ENCODE peak calls at places on chromosome X, in eight cellular contexts. One of them, this sample, is unnamed.

GRCh38 chrX:153781428-153782047 is 697 bp downstream of the SRPK3 start:
- DNase-seq in coronary artery: no peak
- DNase-seq in left lung: no peak
- DNase-seq in heart right ventricle: no peak
- DNase-seq in uterus: no peak
- DNase-seq in heart left ventricle: no peak
- DNase-seq in left ventricle myocardium inferior: peak
- DNase-seq in upper lobe of right lung: no peak
- DNase-seq in this sample: no peak

GRCh38 chrX:47232803-47233332 is at the start of gene USP11:
- DNase-seq in coronary artery: peak
- DNase-seq in left lung: no peak
- DNase-seq in heart right ventricle: peak
- DNase-seq in uterus: peak
- DNase-seq in heart left ventricle: peak
- DNase-seq in left ventricle myocardium inferior: no peak
- DNase-seq in upper lobe of right lung: peak
- DNase-seq in this sample: peak

GRCh38 chrX:64447207-64447606 is 52.0 kb upstream of the MTMR8 start:
- DNase-seq in coronary artery: no peak
- DNase-seq in left lung: no peak
- DNase-seq in heart right ventricle: no peak
- DNase-seq in uterus: no peak
- DNase-seq in heart left ventricle: no peak
- DNase-seq in left ventricle myocardium inferior: no peak
- DNase-seq in upper lobe of right lung: no peak
- DNase-seq in this sample: no peak

GRCh38 chrX:108722561-108722960 is 13.8 kb downstream of the IRS4 start:
- DNase-seq in coronary artery: no peak
- DNase-seq in left lung: no peak
- DNase-seq in heart right ventricle: no peak
- DNase-seq in uterus: no peak
- DNase-seq in heart left ventricle: no peak
- DNase-seq in left ventricle myocardium inferior: no peak
- DNase-seq in upper lobe of right lung: no peak
- DNase-seq in this sample: no peak

GRCh38 chrX:133185938-133186337 is 32.2 kb downstream of the TFDP3 start:
- DNase-seq in coronary artery: no peak
- DNase-seq in left lung: no peak
- DNase-seq in heart right ventricle: no peak
- DNase-seq in uterus: no peak
- DNase-seq in heart left ventricle: no peak
- DNase-seq in left ventricle myocardium inferior: no peak
- DNase-seq in upper lobe of right lung: no peak
- DNase-seq in this sample: no peak

GRCh38 chrX:82237328-82237727 is 1035.4 kb downstream of the SH3BGRL start:
- DNase-seq in coronary artery: no peak
- DNase-seq in left lung: no peak
- DNase-seq in heart right ventricle: no peak
- DNase-seq in uterus: no peak
- DNase-seq in heart left ventricle: no peak
- DNase-seq in left ventricle myocardium inferior: no peak
- DNase-seq in upper lobe of right lung: no peak
- DNase-seq in this sample: no peak

GRCh38 chrX:40772290-40772689 is 36.9 kb upstream of the MED14 start:
- DNase-seq in coronary artery: no peak
- DNase-seq in left lung: no peak
- DNase-seq in heart right ventricle: no peak
- DNase-seq in uterus: no peak
- DNase-seq in heart left ventricle: no peak
- DNase-seq in left ventricle myocardium inferior: no peak
- DNase-seq in upper lobe of right lung: no peak
- DNase-seq in this sample: no peak

GRCh38 chrX:132171478-132171877 is 43.7 kb upstream of the FRMD7 start:
- DNase-seq in coronary artery: no peak
- DNase-seq in left lung: no peak
- DNase-seq in heart right ventricle: no peak
- DNase-seq in uterus: no peak
- DNase-seq in heart left ventricle: no peak
- DNase-seq in left ventricle myocardium inferior: no peak
- DNase-seq in upper lobe of right lung: no peak
- DNase-seq in this sample: no peak

GRCh38 chrX:144715356-144715755 is 531.9 kb upstream of the SPANXN1 start:
- DNase-seq in coronary artery: no peak
- DNase-seq in left lung: no peak
- DNase-seq in heart right ventricle: no peak
- DNase-seq in uterus: no peak
- DNase-seq in heart left ventricle: no peak
- DNase-seq in left ventricle myocardium inferior: no peak
- DNase-seq in upper lobe of right lung: no peak
- DNase-seq in this sample: no peak

GRCh38 chrX:48971325-48972213 is at the start of gene KCND1:
- DNase-seq in coronary artery: no peak
- DNase-seq in left lung: no peak
- DNase-seq in heart right ventricle: peak
- DNase-seq in uterus: peak
- DNase-seq in heart left ventricle: no peak
- DNase-seq in left ventricle myocardium inferior: peak
- DNase-seq in upper lobe of right lung: no peak
- DNase-seq in this sample: peak

GRCh38 chrX:103722505-103722904 is 11.8 kb downstream of the TMEM31 start:
- DNase-seq in coronary artery: no peak
- DNase-seq in left lung: no peak
- DNase-seq in heart right ventricle: no peak
- DNase-seq in uterus: peak
- DNase-seq in heart left ventricle: no peak
- DNase-seq in left ventricle myocardium inferior: peak
- DNase-seq in upper lobe of right lung: no peak
- DNase-seq in this sample: no peak

GRCh38 chrX:45524296-45524695 is 323.6 kb upstream of the DIPK2B start:
- DNase-seq in coronary artery: no peak
- DNase-seq in left lung: no peak
- DNase-seq in heart right ventricle: no peak
- DNase-seq in uterus: no peak
- DNase-seq in heart left ventricle: no peak
- DNase-seq in left ventricle myocardium inferior: no peak
- DNase-seq in upper lobe of right lung: no peak
- DNase-seq in this sample: no peak

GRCh38 chrX:130163350-130163851 is 2.2 kb downstream of the AIFM1 start:
- DNase-seq in coronary artery: no peak
- DNase-seq in left lung: no peak
- DNase-seq in heart right ventricle: no peak
- DNase-seq in uterus: no peak
- DNase-seq in heart left ventricle: no peak
- DNase-seq in left ventricle myocardium inferior: no peak
- DNase-seq in upper lobe of right lung: no peak
- DNase-seq in this sample: no peak

GRCh38 chrX:2577844-2578444 is 77.2 kb upstream of the DHRSX start:
- DNase-seq in coronary artery: no peak
- DNase-seq in left lung: no peak
- DNase-seq in heart right ventricle: no peak
- DNase-seq in uterus: no peak
- DNase-seq in heart left ventricle: no peak
- DNase-seq in left ventricle myocardium inferior: no peak
- DNase-seq in upper lobe of right lung: no peak
- DNase-seq in this sample: no peak

GRCh38 chrX:53321943-53322497 is 40.6 kb upstream of the IQSEC2 start:
- DNase-seq in coronary artery: no peak
- DNase-seq in left lung: no peak
- DNase-seq in heart right ventricle: no peak
- DNase-seq in uterus: no peak
- DNase-seq in heart left ventricle: no peak
- DNase-seq in left ventricle myocardium inferior: no peak
- DNase-seq in upper lobe of right lung: no peak
- DNase-seq in this sample: no peak

GRCh38 chrX:65846974-65847373 is 179.5 kb downstream of the MSN start:
- DNase-seq in coronary artery: no peak
- DNase-seq in left lung: no peak
- DNase-seq in heart right ventricle: no peak
- DNase-seq in uterus: no peak
- DNase-seq in heart left ventricle: no peak
- DNase-seq in left ventricle myocardium inferior: no peak
- DNase-seq in upper lobe of right lung: no peak
- DNase-seq in this sample: no peak

GRCh38 chrX:54042609-54043010 is 1.7 kb downstream of the PHF8 start:
- DNase-seq in coronary artery: no peak
- DNase-seq in left lung: peak
- DNase-seq in heart right ventricle: peak
- DNase-seq in uterus: peak
- DNase-seq in heart left ventricle: no peak
- DNase-seq in left ventricle myocardium inferior: peak
- DNase-seq in upper lobe of right lung: peak
- DNase-seq in this sample: peak

DNA sequence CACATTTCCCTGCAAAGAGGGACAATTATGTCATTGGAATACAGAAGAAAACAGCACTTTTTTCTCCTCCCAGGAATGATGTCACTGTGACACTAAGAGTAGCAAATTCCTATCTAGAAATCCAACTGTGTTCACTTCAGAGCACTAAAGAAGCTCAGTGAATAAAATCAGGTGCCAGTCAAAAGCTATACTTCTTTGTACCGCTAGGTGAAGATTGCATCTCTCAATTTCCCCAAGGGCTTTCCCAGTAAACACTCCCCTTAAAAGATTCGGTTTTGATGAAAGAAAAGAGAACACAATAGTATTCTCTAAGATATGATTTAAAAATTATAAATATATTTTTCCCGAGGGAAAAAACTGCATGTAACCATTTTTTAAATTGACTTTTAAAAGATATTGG is 104.7 kb upstream of the MID1 start:
- DNase-seq in coronary artery: no peak
- DNase-seq in left lung: no peak
- DNase-seq in heart right ventricle: no peak
- DNase-seq in uterus: no peak
- DNase-seq in heart left ventricle: no peak
- DNase-seq in left ventricle myocardium inferior: no peak
- DNase-seq in upper lobe of right lung: no peak
- DNase-seq in this sample: no peak
- TF ChIP-seq CTCF in coronary artery: no peak
- TF ChIP-seq CTCF in left lung: no peak
- TF ChIP-seq CTCF in heart right ventricle: no peak
- TF ChIP-seq CTCF in uterus: no peak
- TF ChIP-seq CTCF in heart left ventricle: no peak
- TF ChIP-seq CTCF in left ventricle myocardium inferior: peak
- TF ChIP-seq CTCF in upper lobe of right lung: no peak
- TF ChIP-seq CTCF in this sample: peak

GRCh38 chrX:72182924-72183323 is 1.4 kb downstream of the PIN4 start:
- DNase-seq in coronary artery: no peak
- DNase-seq in left lung: no peak
- DNase-seq in heart right ventricle: no peak
- DNase-seq in uterus: no peak
- DNase-seq in heart left ventricle: no peak
- DNase-seq in left ventricle myocardium inferior: no peak
- DNase-seq in upper lobe of right lung: no peak
- DNase-seq in this sample: no peak
- H3K4me3 ChIP-seq in coronary artery: peak
- H3K4me3 ChIP-seq in left lung: no peak
- H3K4me3 ChIP-seq in heart right ventricle: no peak
- H3K4me3 ChIP-seq in uterus: no peak
- H3K4me3 ChIP-seq in heart left ventricle: peak
- H3K4me3 ChIP-seq in left ventricle myocardium inferior: peak
- H3K4me3 ChIP-seq in upper lobe of right lung: no peak
- H3K4me3 ChIP-seq in this sample: peak

DNA sequence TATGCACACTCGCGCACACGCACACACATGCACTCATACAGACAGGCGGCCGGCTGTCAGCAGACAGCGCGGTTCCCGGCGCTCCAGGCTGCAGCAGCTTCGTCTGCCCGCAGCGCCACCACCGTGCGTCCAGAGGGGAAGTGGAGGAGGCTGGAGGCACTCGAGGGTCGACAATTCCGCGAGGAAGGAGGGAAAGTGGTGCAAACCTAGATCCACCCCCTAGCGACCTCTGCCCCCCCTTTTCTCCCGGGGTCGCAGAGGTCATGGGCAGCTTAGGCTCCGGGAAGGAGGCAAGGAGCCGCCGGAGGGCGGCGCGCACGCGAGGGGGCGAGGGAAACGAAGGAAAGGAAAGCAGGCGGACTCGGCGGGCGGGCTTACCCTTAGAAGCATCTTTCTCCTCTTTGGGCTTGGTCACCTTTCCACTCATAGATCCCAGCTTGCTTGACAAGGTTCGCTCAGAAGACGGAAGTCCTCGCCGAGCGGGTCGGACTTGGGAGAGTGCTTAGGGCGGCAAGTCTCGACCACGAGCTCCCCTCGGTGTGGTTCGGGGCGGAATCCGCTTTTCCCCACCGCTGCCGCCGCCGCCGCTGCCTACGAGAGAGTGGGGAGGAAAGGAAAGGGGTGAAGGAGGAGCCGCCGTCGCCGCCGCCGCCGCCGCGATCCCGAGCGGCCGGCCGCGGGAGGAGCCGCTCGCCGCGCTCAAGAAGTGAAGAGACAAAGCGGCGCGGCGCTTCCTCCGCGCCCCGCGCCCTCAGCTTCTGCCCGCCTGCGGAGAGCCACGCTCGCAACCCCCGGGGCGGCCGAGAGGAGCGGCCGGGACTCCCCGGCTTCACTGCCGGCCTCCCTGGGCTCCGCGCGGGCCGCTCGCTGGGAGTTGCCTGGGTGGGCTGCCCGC is 326.6 kb upstream of the F9 start:
- DNase-seq in coronary artery: no peak
- DNase-seq in left lung: peak
- DNase-seq in heart right ventricle: no peak
- DNase-seq in uterus: no peak
- DNase-seq in heart left ventricle: no peak
- DNase-seq in left ventricle myocardium inferior: no peak
- DNase-seq in upper lobe of right lung: peak
- DNase-seq in this sample: peak
- H3K27ac ChIP-seq in coronary artery: no peak
- H3K27ac ChIP-seq in left lung: no peak
- H3K27ac ChIP-seq in heart right ventricle: no peak
- H3K27ac ChIP-seq in uterus: peak
- H3K27ac ChIP-seq in heart left ventricle: peak
- H3K27ac ChIP-seq in left ventricle myocardium inferior: no peak
- H3K27ac ChIP-seq in upper lobe of right lung: no peak
- H3K27ac ChIP-seq in this sample: peak

GRCh38 chrX:3791449-3791848 is 78.0 kb upstream of the PRKX start:
- DNase-seq in coronary artery: no peak
- DNase-seq in left lung: no peak
- DNase-seq in heart right ventricle: no peak
- DNase-seq in uterus: no peak
- DNase-seq in heart left ventricle: no peak
- DNase-seq in left ventricle myocardium inferior: no peak
- DNase-seq in upper lobe of right lung: no peak
- DNase-seq in this sample: no peak

DNA sequence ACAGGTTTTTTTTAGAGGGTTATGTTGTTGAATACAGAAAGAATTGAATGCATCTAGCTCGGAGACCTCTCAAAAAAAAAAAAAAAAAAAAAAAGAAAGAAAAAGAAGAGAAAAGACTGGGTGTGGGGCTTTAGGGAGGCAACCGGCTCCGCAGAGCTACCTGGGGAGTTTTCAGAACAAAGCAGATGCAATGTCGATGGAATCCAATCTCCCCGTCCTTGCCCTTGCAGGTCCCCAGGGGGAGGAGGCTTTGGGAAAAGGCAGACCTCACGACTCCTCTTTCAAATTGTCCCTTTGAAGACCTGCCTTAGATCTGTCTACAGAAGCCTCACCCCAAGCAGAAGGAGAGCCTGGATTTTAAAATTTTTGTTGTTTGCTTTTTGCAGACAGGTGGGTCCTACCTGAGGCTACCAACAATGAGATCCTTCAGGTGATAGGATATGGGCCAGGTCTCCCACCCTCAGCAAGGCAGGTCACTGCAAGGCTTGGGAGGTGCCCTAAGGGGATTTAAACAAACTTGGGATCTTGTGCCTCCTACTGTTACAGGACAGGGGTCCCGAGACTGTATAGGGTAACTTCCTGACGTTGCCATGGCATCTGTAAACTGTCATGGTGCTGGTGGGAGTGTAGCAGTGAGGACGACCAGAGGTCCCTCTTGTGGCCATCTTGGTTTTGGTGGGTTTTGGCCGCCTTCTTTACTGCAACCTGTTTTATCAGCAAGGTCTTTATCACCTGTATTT is 75.2 kb upstream of the PRKX start:
- DNase-seq in coronary artery: no peak
- DNase-seq in left lung: no peak
- DNase-seq in heart right ventricle: no peak
- DNase-seq in uterus: no peak
- DNase-seq in heart left ventricle: no peak
- DNase-seq in left ventricle myocardium inferior: no peak
- DNase-seq in upper lobe of right lung: no peak
- DNase-seq in this sample: no peak
- TF ChIP-seq CTCF in coronary artery: no peak
- TF ChIP-seq CTCF in left lung: no peak
- TF ChIP-seq CTCF in heart right ventricle: no peak
- TF ChIP-seq CTCF in uterus: no peak
- TF ChIP-seq CTCF in heart left ventricle: no peak
- TF ChIP-seq CTCF in left ventricle myocardium inferior: no peak
- TF ChIP-seq CTCF in upper lobe of right lung: no peak
- TF ChIP-seq CTCF in this sample: no peak

This sample was measured in psoas muscle.